ENCODE peak calls at places on chromosome 19, in seven cellular contexts. P, J, V, Q, Z, N and W are unnamed samples.

GRCh38 chr19:58409010-58409790 is 751 bp downstream of the ZNF584 start:
- DNase-seq in P (peak), J (no peak), V (no peak), Q (peak), Z (peak), N (peak), W (peak)

GRCh38 chr19:57656346-57656745 is 12.4 kb upstream of the ZSCAN4 start:
- DNase-seq in P (no peak), J (no peak), V (no peak), Q (no peak), Z (no peak), N (no peak), W (no peak)

GRCh38 chr19:39307233-39307821 is 11.1 kb downstream of the IFNL1 start:
- DNase-seq in P (no peak), J (no peak), V (no peak), Q (no peak), Z (no peak), N (peak), W (no peak)

GRCh38 chr19:4370418-4371041 is 27.2 kb downstream of the MPND start:
- DNase-seq in P (no peak), J (no peak), V (no peak), Q (no peak), Z (no peak), N (no peak), W (no peak)

GRCh38 chr19:45801603-45802175 is 9.0 kb upstream of the DMWD start:
- DNase-seq in P (no peak), J (no peak), V (no peak), Q (no peak), Z (no peak), N (no peak), W (no peak)

GRCh38 chr19:23474172-23474571 is 78.9 kb upstream of the ZNF91 start:
- DNase-seq in P (no peak), J (no peak), V (no peak), Q (no peak), Z (no peak), N (no peak), W (no peak)

GRCh38 chr19:18674616-18675015 is 8.9 kb upstream of the CRTC1 start:
- DNase-seq in P (peak), J (no peak), V (no peak), Q (no peak), Z (no peak), N (no peak), W (no peak)

GRCh38 chr19:29843180-29844051 is 31.6 kb downstream of the CCNE1 start:
- DNase-seq in P (no peak), J (no peak), V (no peak), Q (no peak), Z (no peak), N (peak), W (peak)

DNA sequence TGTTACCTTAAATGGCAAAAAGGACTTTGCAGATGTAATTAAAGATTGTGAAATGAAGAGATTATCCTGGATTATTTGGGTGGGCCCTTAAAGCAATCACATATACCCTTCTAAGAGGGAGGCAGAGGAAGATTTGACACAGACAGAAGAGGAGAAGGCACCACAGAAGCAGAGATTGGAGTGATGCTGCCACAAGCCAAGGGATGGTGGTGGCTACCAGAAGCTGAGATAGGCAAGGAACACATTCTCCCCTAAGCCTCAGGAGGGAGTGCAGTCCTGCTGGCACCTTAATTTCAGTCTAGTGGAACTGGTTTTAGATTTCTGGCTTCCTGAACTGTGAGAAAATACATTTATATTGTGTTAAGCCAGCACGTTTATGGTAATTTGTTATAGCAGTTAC is 24.2 kb downstream of the DEDD2 start:
- DNase-seq in P (no peak), J (no peak), V (no peak), Q (no peak), Z (no peak), N (no peak), W (no peak)
- TF ChIP-seq MAX in P (no peak), J (no peak), V (no peak), Q (no peak), Z (no peak), N (no peak), W (no peak)

GRCh38 chr19:17357724-17358123 is 19.4 kb downstream of the PLVAP start:
- DNase-seq in P (no peak), J (no peak), V (no peak), Q (no peak), Z (no peak), N (no peak), W (no peak)
- TF ChIP-seq MAX in P (no peak), J (no peak), V (no peak), Q (no peak), Z (no peak), N (no peak), W (no peak)

DNA sequence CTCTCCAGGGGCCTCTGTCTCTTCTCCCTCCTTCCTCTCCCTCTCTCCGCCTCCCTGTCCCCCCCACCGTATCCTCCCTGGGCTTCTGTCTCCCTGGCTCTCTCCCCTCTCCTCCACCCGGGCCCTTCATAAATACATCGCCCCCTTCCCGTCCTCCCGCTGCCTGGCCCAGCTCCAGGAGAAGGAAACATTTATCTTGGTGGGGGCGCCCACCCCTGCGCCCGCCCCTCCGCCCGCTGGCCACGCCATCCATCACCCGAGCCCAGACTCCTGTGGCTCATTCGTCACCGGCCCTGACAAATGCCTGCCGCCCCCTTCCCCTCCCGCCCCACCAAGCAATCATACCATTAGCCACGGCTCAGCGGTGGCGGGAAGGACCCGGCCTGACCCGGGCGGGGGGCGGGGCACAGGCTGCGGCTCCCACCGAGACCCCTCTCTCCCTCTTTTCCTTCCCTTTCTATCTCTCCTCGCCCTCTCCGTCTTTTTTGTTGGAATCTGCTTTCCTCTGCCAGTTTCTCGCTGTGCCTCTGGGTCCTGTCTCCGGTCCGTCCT is 2.6 kb upstream of the MEIS3 start:
- DNase-seq in P (peak), J (no peak), V (no peak), Q (no peak), Z (no peak), N (no peak), W (no peak)
- TF ChIP-seq MAX in P (no peak), J (no peak), V (no peak), Q (no peak), Z (no peak), N (no peak), W (no peak)

GRCh38 chr19:51003316-51003715 is 1.9 kb upstream of the KLK8 start:
- DNase-seq in P (peak), J (no peak), V (no peak), Q (no peak), Z (no peak), N (no peak), W (no peak)
- TF ChIP-seq MAX in P (no peak), J (no peak), V (no peak), Q (no peak), Z (no peak), N (no peak), W (no peak)

GRCh38 chr19:1522838-1523237 is 1.0 kb upstream of the PLK5 start:
- DNase-seq in P (no peak), J (no peak), V (no peak), Q (no peak), Z (no peak), N (no peak), W (no peak)

GRCh38 chr19:1523412-1524205 is at the start of gene PLK5:
- DNase-seq in P (peak), J (no peak), V (no peak), Q (no peak), Z (no peak), N (peak), W (no peak)

GRCh38 chr19:1520203-1520780 is 3.6 kb upstream of the PLK5 start:
- DNase-seq in P (no peak), J (no peak), V (no peak), Q (no peak), Z (no peak), N (no peak), W (peak)

GRCh38 chr19:1521636-1522035 is 2.2 kb upstream of the PLK5 start:
- DNase-seq in P (no peak), J (no peak), V (no peak), Q (no peak), Z (no peak), N (no peak), W (no peak)

GRCh38 chr19:1522061-1522460 is 1.8 kb upstream of the PLK5 start:
- DNase-seq in P (no peak), J (no peak), V (no peak), Q (no peak), Z (no peak), N (no peak), W (no peak)
- TF ChIP-seq MAX in P (no peak), J (no peak), V (no peak), Q (no peak), Z (no peak), N (no peak), W (no peak)